ENCODE peak calls at places on chromosome 6, in six cellular contexts. One of them, this sample, is unnamed.

GRCh38 chr6:166387642-166388325 is 5.0 kb upstream of the MPC1 start:
- DNase-seq in stomach: no peak
- DNase-seq in AG10803: no peak
- DNase-seq in right lobe of liver: peak; percentile 86
- DNase-seq in suprapubic skin: no peak
- DNase-seq in lower lobe of right lung: no peak
- DNase-seq in this sample: no peak

GRCh38 chr6:70846207-70846835 is 110.5 kb downstream of the B3GAT2 start:
- DNase-seq in lower lobe of right lung: no peak
- DNase-seq in stomach: no peak
- DNase-seq in right lobe of liver: no peak
- DNase-seq in suprapubic skin: no peak
- DNase-seq in AG10803: no peak
- DNase-seq in this sample: no peak

GRCh38 chr6:27374824-27375612 is 13.5 kb upstream of the ZNF391 start:
- DNase-seq in stomach: peak; percentile 84
- DNase-seq in suprapubic skin: peak; percentile 88
- DNase-seq in right lobe of liver: peak; percentile 66
- DNase-seq in lower lobe of right lung: peak; percentile 87
- DNase-seq in AG10803: peak; percentile 36
- DNase-seq in this sample: peak; percentile 50

GRCh38 chr6:26197736-26198625 is 110.8 kb downstream of the HFE start:
- DNase-seq in lower lobe of right lung: no peak
- DNase-seq in stomach: no peak
- DNase-seq in AG10803: no peak
- DNase-seq in right lobe of liver: no peak
- DNase-seq in suprapubic skin: no peak
- DNase-seq in this sample: peak; percentile 52

GRCh38 chr6:13334953-13335352 is 6.6 kb upstream of the TBC1D7 start:
- DNase-seq in right lobe of liver: no peak
- DNase-seq in lower lobe of right lung: no peak
- DNase-seq in suprapubic skin: no peak
- DNase-seq in stomach: no peak
- DNase-seq in AG10803: no peak
- DNase-seq in this sample: no peak

GRCh38 chr6:117145940-117146339 is 119.4 kb upstream of the VGLL2 start:
- DNase-seq in lower lobe of right lung: no peak
- DNase-seq in suprapubic skin: no peak
- DNase-seq in stomach: no peak
- DNase-seq in AG10803: no peak
- DNase-seq in right lobe of liver: no peak
- DNase-seq in this sample: no peak

GRCh38 chr6:158170656-158171081 is 2.5 kb downstream of the GTF2H5 start:
- DNase-seq in AG10803: peak; percentile 98
- DNase-seq in suprapubic skin: no peak
- DNase-seq in right lobe of liver: no peak
- DNase-seq in stomach: no peak
- DNase-seq in lower lobe of right lung: no peak
- DNase-seq in this sample: peak; percentile 57

GRCh38 chr6:124203106-124203811 is 399.6 kb downstream of the NKAIN2 start:
- DNase-seq in stomach: no peak
- DNase-seq in right lobe of liver: no peak
- DNase-seq in lower lobe of right lung: no peak
- DNase-seq in suprapubic skin: no peak
- DNase-seq in AG10803: no peak
- DNase-seq in this sample: peak; percentile 30

GRCh38 chr6:137000825-137001224 is 43.9 kb downstream of the IL20RA start:
- DNase-seq in lower lobe of right lung: no peak
- DNase-seq in right lobe of liver: no peak
- DNase-seq in stomach: no peak
- DNase-seq in suprapubic skin: no peak
- DNase-seq in AG10803: no peak
- DNase-seq in this sample: no peak

GRCh38 chr6:31834367-31834703 is 6.8 kb downstream of the HSPA1B start:
- DNase-seq in AG10803: peak; percentile 85
- DNase-seq in stomach: peak; percentile 87
- DNase-seq in suprapubic skin: peak; percentile 88
- DNase-seq in right lobe of liver: peak; percentile 92
- DNase-seq in lower lobe of right lung: peak; percentile 90
- DNase-seq in this sample: peak; percentile 89

GRCh38 chr6:56513631-56514030 is 129.1 kb downstream of the DST start:
- DNase-seq in right lobe of liver: no peak
- DNase-seq in stomach: no peak
- DNase-seq in suprapubic skin: no peak
- DNase-seq in AG10803: no peak
- DNase-seq in lower lobe of right lung: no peak
- DNase-seq in this sample: no peak

GRCh38 chr6:33989016-33989854 is 156.7 kb downstream of the GRM4 start:
- DNase-seq in suprapubic skin: peak; percentile 32
- DNase-seq in AG10803: no peak
- DNase-seq in right lobe of liver: peak; percentile 25
- DNase-seq in stomach: peak; percentile 24
- DNase-seq in lower lobe of right lung: no peak
- DNase-seq in this sample: no peak

GRCh38 chr6:13702809-13703302 is 8.8 kb downstream of the RANBP9 start:
- DNase-seq in suprapubic skin: no peak
- DNase-seq in stomach: no peak
- DNase-seq in lower lobe of right lung: no peak
- DNase-seq in right lobe of liver: no peak
- DNase-seq in AG10803: no peak
- DNase-seq in this sample: no peak

GRCh38 chr6:157670466-157671186 is 152.4 kb upstream of the SNX9 start:
- DNase-seq in suprapubic skin: peak; percentile 78
- DNase-seq in lower lobe of right lung: no peak
- DNase-seq in right lobe of liver: no peak
- DNase-seq in AG10803: peak; percentile 21
- DNase-seq in stomach: no peak
- DNase-seq in this sample: peak; percentile 24

GRCh38 chr6:38262041-38262440 is 377.7 kb downstream of the BTBD9 start:
- DNase-seq in right lobe of liver: no peak
- DNase-seq in AG10803: peak; percentile 82
- DNase-seq in stomach: no peak
- DNase-seq in lower lobe of right lung: no peak
- DNase-seq in suprapubic skin: no peak
- DNase-seq in this sample: peak; percentile 75
- H3K4me3 ChIP-seq in right lobe of liver: no peak overlapping the region
- H3K4me3 ChIP-seq in AG10803: no peak overlapping the region
- H3K4me3 ChIP-seq in stomach: no peak overlapping the region
- H3K4me3 ChIP-seq in lower lobe of right lung: no peak overlapping the region
- H3K4me3 ChIP-seq in suprapubic skin: no peak overlapping the region
- H3K4me3 ChIP-seq in this sample: no peak overlapping the region

GRCh38 chr6:127554435-127555006 is 22.5 kb upstream of the C6orf58 start:
- DNase-seq in suprapubic skin: no peak
- DNase-seq in AG10803: peak; percentile 35
- DNase-seq in stomach: peak; percentile 48
- DNase-seq in lower lobe of right lung: no peak
- DNase-seq in right lobe of liver: no peak
- DNase-seq in this sample: peak; percentile 28
- TF ChIP-seq CTCF in suprapubic skin: no peak
- TF ChIP-seq CTCF in AG10803: peak; percentile 53
- TF ChIP-seq CTCF in stomach: no peak
- TF ChIP-seq CTCF in lower lobe of right lung: peak; percentile 19
- TF ChIP-seq CTCF in right lobe of liver: peak; percentile 45
- TF ChIP-seq CTCF in this sample: peak; percentile 52

GRCh38 chr6:1162367-1163275 is 149.3 kb upstream of the FOXQ1 start:
- DNase-seq in lower lobe of right lung: no peak
- DNase-seq in suprapubic skin: no peak
- DNase-seq in AG10803: no peak
- DNase-seq in right lobe of liver: no peak
- DNase-seq in stomach: no peak
- DNase-seq in this sample: peak; percentile 40
- H3K4me3 ChIP-seq in lower lobe of right lung: peak overlapping the region; percentile 22
- H3K4me3 ChIP-seq in suprapubic skin: no peak overlapping the region
- H3K4me3 ChIP-seq in AG10803: no peak overlapping the region
- H3K4me3 ChIP-seq in right lobe of liver: no peak overlapping the region
- H3K4me3 ChIP-seq in stomach: peak overlapping the region; percentile 21
- H3K4me3 ChIP-seq in this sample: peak overlapping the region; percentile 33

GRCh38 chr6:41721396-41721795 is 14.0 kb downstream of the TFEB start:
- DNase-seq in stomach: no peak
- DNase-seq in lower lobe of right lung: peak; percentile 14
- DNase-seq in AG10803: no peak
- DNase-seq in right lobe of liver: no peak
- DNase-seq in suprapubic skin: no peak
- DNase-seq in this sample: no peak

GRCh38 chr6:41723936-41724637 is 11.3 kb downstream of the TFEB start:
- DNase-seq in stomach: no peak
- DNase-seq in lower lobe of right lung: no peak
- DNase-seq in right lobe of liver: no peak
- DNase-seq in AG10803: no peak
- DNase-seq in suprapubic skin: no peak
- DNase-seq in this sample: peak; percentile 45

GRCh38 chr6:41720783-41721182 is 14.6 kb downstream of the TFEB start:
- DNase-seq in AG10803: no peak
- DNase-seq in right lobe of liver: no peak
- DNase-seq in suprapubic skin: no peak
- DNase-seq in stomach: no peak
- DNase-seq in lower lobe of right lung: peak; percentile 23
- DNase-seq in this sample: no peak

GRCh38 chr6:41724638-41725501 is 10.5 kb downstream of the TFEB start:
- DNase-seq in AG10803: peak; percentile 41
- DNase-seq in stomach: no peak
- DNase-seq in suprapubic skin: no peak
- DNase-seq in lower lobe of right lung: no peak
- DNase-seq in right lobe of liver: no peak
- DNase-seq in this sample: peak; percentile 25

GRCh38 chr6:41723178-41723935 is 12.1 kb downstream of the TFEB start:
- DNase-seq in suprapubic skin: peak; percentile 92
- DNase-seq in stomach: peak; percentile 59
- DNase-seq in lower lobe of right lung: peak; percentile 93
- DNase-seq in AG10803: peak; percentile 91
- DNase-seq in right lobe of liver: peak; percentile 74
- DNase-seq in this sample: peak; percentile 95
- TF ChIP-seq CTCF in suprapubic skin: no peak
- TF ChIP-seq CTCF in stomach: no peak
- TF ChIP-seq CTCF in lower lobe of right lung: no peak
- TF ChIP-seq CTCF in AG10803: peak; percentile 2
- TF ChIP-seq CTCF in right lobe of liver: no peak
- TF ChIP-seq CTCF in this sample: peak; percentile 12

GRCh38 chr6:10690651-10691445 is 3.6 kb downstream of the C6orf52 start:
- DNase-seq in stomach: no peak
- DNase-seq in AG10803: no peak
- DNase-seq in lower lobe of right lung: no peak
- DNase-seq in right lobe of liver: no peak
- DNase-seq in suprapubic skin: no peak
- DNase-seq in this sample: no peak

GRCh38 chr6:10694302-10695085 is at the start of the genes C6orf52 and PAK1IP1:
- DNase-seq in AG10803: peak; percentile 93
- DNase-seq in suprapubic skin: peak; percentile 97
- DNase-seq in stomach: peak; percentile 93
- DNase-seq in right lobe of liver: peak; percentile 94
- DNase-seq in lower lobe of right lung: peak; percentile 96
- DNase-seq in this sample: peak; percentile 96

GRCh38 chr6:10692965-10693538 is 1.4 kb downstream of the C6orf52 start:
- DNase-seq in stomach: no peak
- DNase-seq in suprapubic skin: no peak
- DNase-seq in AG10803: no peak
- DNase-seq in lower lobe of right lung: no peak
- DNase-seq in right lobe of liver: no peak
- DNase-seq in this sample: no peak

GRCh38 chr6:10695086-10695657 is 400 bp downstream of the PAK1IP1 start:
- DNase-seq in lower lobe of right lung: no peak
- DNase-seq in suprapubic skin: no peak
- DNase-seq in right lobe of liver: no peak
- DNase-seq in stomach: no peak
- DNase-seq in AG10803: no peak
- DNase-seq in this sample: no peak

DNA sequence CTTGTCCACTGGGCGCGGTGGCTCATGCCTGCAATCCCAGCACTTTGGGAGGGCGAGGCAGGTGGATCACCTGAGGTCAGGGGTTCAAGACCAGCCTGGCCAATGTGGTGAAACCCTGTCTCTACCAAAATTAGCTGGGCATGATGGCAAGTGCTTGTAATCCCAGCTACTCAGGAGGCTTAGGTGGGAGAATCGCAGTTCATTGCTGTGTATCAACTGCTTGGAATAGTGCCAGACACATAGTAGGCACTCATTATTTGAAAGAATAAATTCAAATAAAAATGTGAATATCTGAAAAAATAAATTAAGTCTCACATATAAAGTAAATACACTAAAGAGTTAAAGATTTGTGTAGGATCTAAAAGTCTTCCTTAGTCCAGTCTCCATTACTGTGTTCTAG is 1.9 kb downstream of the PAK1IP1 start:
- DNase-seq in lower lobe of right lung: no peak
- DNase-seq in stomach: no peak
- DNase-seq in right lobe of liver: no peak
- DNase-seq in AG10803: no peak
- DNase-seq in suprapubic skin: no peak
- DNase-seq in this sample: no peak
- H3K4me3 ChIP-seq in lower lobe of right lung: no peak overlapping the region
- H3K4me3 ChIP-seq in stomach: no peak overlapping the region
- H3K4me3 ChIP-seq in right lobe of liver: no peak overlapping the region
- H3K4me3 ChIP-seq in AG10803: no peak overlapping the region
- H3K4me3 ChIP-seq in suprapubic skin: no peak overlapping the region
- H3K4me3 ChIP-seq in this sample: no peak overlapping the region